ENCODE peak calls at places on chromosome 17, in five cellular contexts. One of them, this sample, is unnamed.

GRCh38 chr17:66925811-66926500 is 38.6 kb upstream of the CACNG4 start:
- DNase-seq in GM12865: no peak
- DNase-seq in dorsolateral prefrontal cortex: no peak
- DNase-seq in HCT116: no peak
- DNase-seq in cardiac muscle cell: no peak
- DNase-seq in this sample: no peak

GRCh38 chr17:78395186-78395585 is 16.7 kb downstream of the PGS1 start:
- DNase-seq in cardiac muscle cell: no peak
- DNase-seq in GM12865: no peak
- DNase-seq in HCT116: no peak
- DNase-seq in dorsolateral prefrontal cortex: no peak
- DNase-seq in this sample: no peak

GRCh38 chr17:74814453-74814852 is 38.3 kb upstream of the NAT9 start:
- DNase-seq in dorsolateral prefrontal cortex: no peak
- DNase-seq in HCT116: no peak
- DNase-seq in cardiac muscle cell: no peak
- DNase-seq in GM12865: no peak
- DNase-seq in this sample: no peak

GRCh38 chr17:74752822-74753401 is 4.5 kb downstream of the NHERF1 start:
- DNase-seq in dorsolateral prefrontal cortex: no peak
- DNase-seq in cardiac muscle cell: no peak
- DNase-seq in GM12865: no peak
- DNase-seq in HCT116: no peak
- DNase-seq in this sample: no peak

GRCh38 chr17:50337956-50338355 is 8.0 kb upstream of the XYLT2 start:
- DNase-seq in GM12865: no peak
- DNase-seq in cardiac muscle cell: no peak
- DNase-seq in dorsolateral prefrontal cortex: no peak
- DNase-seq in HCT116: no peak
- DNase-seq in this sample: no peak

GRCh38 chr17:54967621-54968258 is 714 bp downstream of the COX11 start:
- DNase-seq in HCT116: peak; percentile 31
- DNase-seq in GM12865: peak; percentile 28
- DNase-seq in dorsolateral prefrontal cortex: no peak
- DNase-seq in cardiac muscle cell: peak; percentile 26
- DNase-seq in this sample: no peak

GRCh38 chr17:21511368-21512195 is 135.4 kb downstream of the KCNJ12 start:
- DNase-seq in HCT116: peak; percentile 61
- DNase-seq in GM12865: peak; percentile 54
- DNase-seq in dorsolateral prefrontal cortex: peak; percentile 69
- DNase-seq in cardiac muscle cell: peak; percentile 89
- DNase-seq in this sample: peak; percentile 5

GRCh38 chr17:4557626-4558310 is 2.6 kb upstream of the MYBBP1A start:
- DNase-seq in cardiac muscle cell: no peak
- DNase-seq in dorsolateral prefrontal cortex: no peak
- DNase-seq in HCT116: no peak
- DNase-seq in GM12865: no peak
- DNase-seq in this sample: no peak

GRCh38 chr17:73311781-73312641 is at the start of gene CDC42EP4:
- DNase-seq in cardiac muscle cell: peak; percentile 97
- DNase-seq in dorsolateral prefrontal cortex: peak; percentile 89
- DNase-seq in GM12865: peak; percentile 94
- DNase-seq in HCT116: peak; percentile 89
- DNase-seq in this sample: no peak

GRCh38 chr17:34300652-34301390 is 15.3 kb downstream of the CCL11 start:
- DNase-seq in HCT116: no peak
- DNase-seq in cardiac muscle cell: peak; percentile 52
- DNase-seq in dorsolateral prefrontal cortex: no peak
- DNase-seq in GM12865: peak; percentile 54
- DNase-seq in this sample: peak; percentile 68

GRCh38 chr17:58403312-58403711 is 14.0 kb downstream of the RNF43 start:
- DNase-seq in cardiac muscle cell: peak; percentile 30
- DNase-seq in dorsolateral prefrontal cortex: no peak
- DNase-seq in GM12865: no peak
- DNase-seq in HCT116: no peak
- DNase-seq in this sample: no peak

GRCh38 chr17:75980188-75981018 is 1.4 kb downstream of the TEN1 start:
- DNase-seq in cardiac muscle cell: no peak
- DNase-seq in HCT116: no peak
- DNase-seq in GM12865: peak; percentile 18
- DNase-seq in dorsolateral prefrontal cortex: no peak
- DNase-seq in this sample: no peak

GRCh38 chr17:65660947-65661346 is 99.5 kb upstream of the AXIN2 start:
- DNase-seq in HCT116: no peak
- DNase-seq in dorsolateral prefrontal cortex: no peak
- DNase-seq in cardiac muscle cell: peak; percentile 62
- DNase-seq in GM12865: peak; percentile 19
- DNase-seq in this sample: no peak

GRCh38 chr17:62780273-62780672 is 27.8 kb downstream of the MARCHF10 start:
- DNase-seq in dorsolateral prefrontal cortex: no peak
- DNase-seq in GM12865: no peak
- DNase-seq in HCT116: no peak
- DNase-seq in cardiac muscle cell: no peak
- DNase-seq in this sample: peak; percentile 48

GRCh38 chr17:38881600-38882191 is 11.8 kb downstream of the LASP1 start:
- DNase-seq in HCT116: no peak
- DNase-seq in GM12865: peak; percentile 23
- DNase-seq in cardiac muscle cell: peak; percentile 97
- DNase-seq in dorsolateral prefrontal cortex: no peak
- DNase-seq in this sample: no peak

GRCh38 chr17:2087597-2088211 is 32.8 kb downstream of the HIC1 start:
- DNase-seq in cardiac muscle cell: peak; percentile 44
- DNase-seq in GM12865: peak; percentile 93
- DNase-seq in dorsolateral prefrontal cortex: no peak
- DNase-seq in HCT116: no peak
- DNase-seq in this sample: no peak

GRCh38 chr17:78739331-78739853 is 42.7 kb downstream of the CYTH1 start:
- DNase-seq in cardiac muscle cell: no peak
- DNase-seq in HCT116: no peak
- DNase-seq in GM12865: peak; percentile 86
- DNase-seq in dorsolateral prefrontal cortex: no peak
- DNase-seq in this sample: no peak

DNA sequence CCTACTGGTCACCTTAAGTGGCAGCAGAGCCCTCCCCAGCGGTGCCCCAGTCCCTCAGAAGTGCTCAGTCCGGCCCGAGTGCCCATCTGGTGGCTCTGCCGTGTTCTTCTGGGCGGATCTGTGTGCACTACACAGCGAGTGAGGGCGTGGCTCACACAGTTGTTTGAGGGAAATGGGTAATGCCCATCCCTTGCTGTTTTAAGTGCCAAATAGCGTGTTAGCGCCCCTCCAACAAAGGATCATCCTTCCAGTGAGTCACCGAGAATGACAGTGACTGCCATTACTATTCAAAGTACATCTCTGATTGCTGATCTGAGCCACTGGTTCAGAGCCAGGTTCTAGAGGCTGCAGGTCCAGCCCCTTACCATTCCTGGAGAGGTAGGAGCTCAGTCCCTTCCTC is 152.0 kb downstream of the LGALS9B start:
- DNase-seq in dorsolateral prefrontal cortex: no peak
- DNase-seq in GM12865: no peak
- DNase-seq in cardiac muscle cell: no peak
- DNase-seq in HCT116: no peak
- DNase-seq in this sample: no peak
- TF ChIP-seq CTCF in dorsolateral prefrontal cortex: no peak
- TF ChIP-seq CTCF in GM12865: no peak
- TF ChIP-seq CTCF in cardiac muscle cell: no peak
- TF ChIP-seq CTCF in HCT116: no peak
- TF ChIP-seq CTCF in this sample: no peak

DNA sequence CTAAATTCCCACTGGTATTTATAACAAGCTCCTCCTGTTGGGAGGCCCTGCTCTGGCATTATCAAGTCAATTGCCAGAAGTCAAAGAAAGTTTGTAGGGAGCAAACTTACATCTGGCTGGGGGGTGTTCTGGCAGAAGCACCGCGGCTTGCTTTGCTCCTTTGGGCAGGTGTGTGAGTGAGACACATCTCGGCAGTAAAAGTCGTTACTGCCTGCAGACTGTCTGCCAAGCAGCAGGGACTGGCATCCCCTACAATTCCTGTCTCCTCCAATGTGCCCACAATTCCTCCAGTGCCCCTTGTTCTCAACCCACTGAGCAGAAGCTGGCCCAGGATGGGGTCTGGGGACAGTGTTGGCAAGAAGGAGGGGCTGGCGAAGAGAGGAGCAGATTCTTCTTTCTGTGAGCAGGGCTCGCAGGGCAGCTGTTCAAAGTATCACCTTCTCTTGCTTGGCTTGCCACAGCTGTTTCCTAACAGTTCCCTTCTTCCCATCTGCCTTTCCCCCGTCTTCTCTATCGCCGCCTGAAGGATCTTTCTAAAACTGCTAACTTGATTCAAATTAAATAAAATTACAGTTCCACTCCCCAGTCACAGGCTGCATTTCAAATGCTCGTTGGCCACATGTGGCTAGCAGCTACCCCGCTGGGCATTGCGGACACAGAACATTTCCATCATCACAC is 30.2 kb downstream of the SPACA3 start:
- DNase-seq in dorsolateral prefrontal cortex: no peak
- DNase-seq in cardiac muscle cell: peak; percentile 21
- DNase-seq in HCT116: no peak
- DNase-seq in GM12865: no peak
- DNase-seq in this sample: no peak
- TF ChIP-seq CTCF in dorsolateral prefrontal cortex: no peak
- TF ChIP-seq CTCF in cardiac muscle cell: peak; percentile 32
- TF ChIP-seq CTCF in HCT116: no peak
- TF ChIP-seq CTCF in GM12865: no peak
- TF ChIP-seq CTCF in this sample: no peak

DNA sequence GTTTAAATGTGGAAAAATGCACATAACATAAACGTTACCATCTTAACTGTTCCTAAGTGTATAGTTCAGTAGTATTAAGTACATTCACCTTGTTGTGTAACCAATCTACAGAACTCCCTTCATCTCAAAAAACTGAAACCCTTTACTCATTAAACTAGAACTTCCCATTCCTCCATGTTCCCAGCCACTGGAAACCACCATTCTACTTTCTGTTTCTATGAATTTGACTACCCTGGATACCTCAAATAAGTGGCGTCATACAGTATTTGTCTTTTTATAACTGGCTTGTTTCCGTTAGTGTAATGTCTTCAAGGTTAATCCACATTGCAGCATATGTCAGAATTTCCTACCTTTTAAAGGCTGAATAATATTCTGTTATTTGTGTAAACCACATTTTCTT is 38.2 kb downstream of the NF1 start:
- DNase-seq in dorsolateral prefrontal cortex: no peak
- DNase-seq in cardiac muscle cell: no peak
- DNase-seq in GM12865: peak; percentile 8
- DNase-seq in HCT116: no peak
- DNase-seq in this sample: no peak
- TF ChIP-seq CTCF in dorsolateral prefrontal cortex: no peak
- TF ChIP-seq CTCF in cardiac muscle cell: no peak
- TF ChIP-seq CTCF in GM12865: no peak
- TF ChIP-seq CTCF in HCT116: no peak
- TF ChIP-seq CTCF in this sample: no peak

GRCh38 chr17:20153231-20153630 is 144.1 kb downstream of the SPECC1 start:
- DNase-seq in HCT116: no peak
- DNase-seq in dorsolateral prefrontal cortex: no peak
- DNase-seq in cardiac muscle cell: no peak
- DNase-seq in GM12865: peak; percentile 18
- DNase-seq in this sample: no peak

GRCh38 chr17:20156196-20157077 is 147.3 kb downstream of the SPECC1 start:
- DNase-seq in HCT116: peak; percentile 38
- DNase-seq in dorsolateral prefrontal cortex: no peak
- DNase-seq in cardiac muscle cell: peak; percentile 51
- DNase-seq in GM12865: peak; percentile 55
- DNase-seq in this sample: peak; percentile 21

GRCh38 chr17:20154601-20155000 is 145.4 kb downstream of the SPECC1 start:
- DNase-seq in cardiac muscle cell: no peak
- DNase-seq in dorsolateral prefrontal cortex: no peak
- DNase-seq in HCT116: no peak
- DNase-seq in GM12865: no peak
- DNase-seq in this sample: no peak

GRCh38 chr17:20157078-20157360 is 147.9 kb downstream of the SPECC1 start:
- DNase-seq in dorsolateral prefrontal cortex: no peak
- DNase-seq in HCT116: no peak
- DNase-seq in GM12865: no peak
- DNase-seq in cardiac muscle cell: no peak
- DNase-seq in this sample: no peak

GRCh38 chr17:20155258-20156195 is 146.4 kb downstream of the SPECC1 start:
- DNase-seq in HCT116: peak; percentile 87
- DNase-seq in GM12865: peak; percentile 99
- DNase-seq in cardiac muscle cell: peak; percentile 99
- DNase-seq in dorsolateral prefrontal cortex: peak; percentile 94
- DNase-seq in this sample: peak; percentile 89
- TF ChIP-seq CTCF in HCT116: no peak
- TF ChIP-seq CTCF in GM12865: no peak
- TF ChIP-seq CTCF in cardiac muscle cell: no peak
- TF ChIP-seq CTCF in dorsolateral prefrontal cortex: no peak
- TF ChIP-seq CTCF in this sample: no peak

DNA sequence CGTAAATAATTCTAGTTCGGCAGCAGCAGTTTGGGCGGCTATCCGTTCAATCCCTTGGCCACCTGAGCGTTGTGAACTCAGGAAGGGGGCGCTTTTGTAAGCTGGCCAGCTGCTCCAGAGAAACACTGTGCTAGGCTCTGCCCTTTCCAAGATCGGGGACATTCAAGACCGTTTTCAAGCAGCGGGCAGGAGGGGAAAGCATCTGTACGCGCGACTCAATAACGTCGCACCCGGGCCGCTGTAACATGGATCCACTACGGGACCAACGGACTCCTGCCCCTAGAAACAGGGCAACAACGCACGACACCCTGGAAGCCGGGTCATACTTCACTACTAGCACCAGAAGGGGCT is 463 bp downstream of the TOP2A start:
- DNase-seq in HCT116: no peak
- DNase-seq in dorsolateral prefrontal cortex: no peak
- DNase-seq in GM12865: no peak
- DNase-seq in cardiac muscle cell: no peak
- DNase-seq in this sample: no peak
- TF ChIP-seq CTCF in HCT116: no peak
- TF ChIP-seq CTCF in dorsolateral prefrontal cortex: no peak
- TF ChIP-seq CTCF in GM12865: no peak
- TF ChIP-seq CTCF in cardiac muscle cell: peak; percentile 5
- TF ChIP-seq CTCF in this sample: peak; percentile 25

GRCh38 chr17:9893606-9894005 is 11.5 kb downstream of the RCVRN start:
- DNase-seq in cardiac muscle cell: peak; percentile 82
- DNase-seq in HCT116: no peak
- DNase-seq in dorsolateral prefrontal cortex: no peak
- DNase-seq in GM12865: no peak
- DNase-seq in this sample: no peak

GRCh38 chr17:9886141-9886930 is 18.7 kb downstream of the RCVRN start:
- DNase-seq in GM12865: no peak
- DNase-seq in cardiac muscle cell: no peak
- DNase-seq in dorsolateral prefrontal cortex: no peak
- DNase-seq in HCT116: no peak
- DNase-seq in this sample: no peak

GRCh38 chr17:9895923-9896322 is 9.1 kb downstream of the RCVRN start:
- DNase-seq in GM12865: no peak
- DNase-seq in dorsolateral prefrontal cortex: no peak
- DNase-seq in cardiac muscle cell: peak; percentile 29
- DNase-seq in HCT116: no peak
- DNase-seq in this sample: no peak

GRCh38 chr17:9887521-9887920 is 17.6 kb downstream of the RCVRN start:
- DNase-seq in HCT116: no peak
- DNase-seq in dorsolateral prefrontal cortex: no peak
- DNase-seq in GM12865: no peak
- DNase-seq in cardiac muscle cell: no peak
- DNase-seq in this sample: no peak

DNA sequence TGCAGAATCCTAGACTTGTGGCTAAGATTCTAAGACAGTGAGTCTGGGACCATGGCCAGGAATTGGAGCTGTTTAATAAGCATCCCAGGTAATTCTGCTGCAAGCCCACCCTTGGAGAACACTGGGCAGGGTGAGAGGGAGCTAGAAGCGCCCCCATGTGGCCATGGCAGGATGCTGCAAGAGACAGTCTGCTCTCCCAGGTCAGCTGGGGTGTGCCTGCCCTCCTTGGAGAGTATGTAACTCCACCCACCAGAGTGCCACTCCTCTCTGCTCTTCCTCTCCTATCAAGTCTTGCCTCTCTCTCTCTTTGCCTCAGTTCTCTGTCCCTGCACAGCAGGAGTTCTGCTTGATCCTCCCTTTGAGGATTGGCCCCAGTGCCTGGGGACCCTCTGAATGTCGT is 14.9 kb downstream of the RCVRN start:
- DNase-seq in dorsolateral prefrontal cortex: no peak
- DNase-seq in HCT116: peak; percentile 43
- DNase-seq in cardiac muscle cell: peak; percentile 62
- DNase-seq in GM12865: peak; percentile 50
- DNase-seq in this sample: no peak
- TF ChIP-seq CTCF in dorsolateral prefrontal cortex: peak; percentile 15
- TF ChIP-seq CTCF in HCT116: peak; percentile 96
- TF ChIP-seq CTCF in cardiac muscle cell: peak; percentile 91
- TF ChIP-seq CTCF in GM12865: peak; percentile 65
- TF ChIP-seq CTCF in this sample: no peak

This sample was measured in keratinocyte.